ENCODE peak calls at places on chromosomes 12 and 14, in four cellular contexts. O is astrocyte of the spinal cord, H is NB4, N is cardiac muscle cell. B is an unnamed sample.

GRCh38 chr12:29427964-29428363 is 47.0 kb upstream of the ERGIC2 start:
- DNase-seq in O (no peak), H (peak; percentile 95), N (peak; percentile 60), B (no peak)

GRCh38 chr12:121365416-121366062 is 13.3 kb upstream of the ANAPC5 start:
- DNase-seq in O (no peak), H (no peak), N (no peak), B (no peak)

GRCh38 chr14:56235388-56235787 is 117.2 kb downstream of the PELI2 start:
- DNase-seq in O (no peak), H (no peak), N (no peak), B (no peak)

GRCh38 chr12:52446346-52447045 is 5.5 kb downstream of the KRT6B start:
- DNase-seq in O (no peak), H (peak; percentile 16), N (no peak), B (no peak)

GRCh38 chr12:6701078-6701768 is 608 bp upstream of the PIANP start:
- DNase-seq in O (no peak), H (no peak), N (no peak), B (no peak)

GRCh38 chr12:29738416-29738815 is 45.3 kb downstream of the TMTC1 start:
- DNase-seq in O (no peak), H (no peak), N (no peak), B (no peak)

GRCh38 chr14:77458249-77458950 is 507 bp downstream of the AHSA1 start:
- DNase-seq in O (peak; percentile 9), H (peak; percentile 65), N (peak; percentile 33), B (no peak)

GRCh38 chr12:97211421-97211820 is 251.2 kb upstream of the RMST start:
- DNase-seq in O (no peak), H (no peak), N (no peak), B (no peak)

GRCh38 chr12:15206831-15207394 is 14.3 kb downstream of the RERG start:
- DNase-seq in O (no peak), H (no peak), N (no peak), B (no peak)

GRCh38 chr12:77342275-77342674 is 276.9 kb upstream of the E2F7 start:
- DNase-seq in O (no peak), H (no peak), N (no peak), B (no peak)

GRCh38 chr12:108341854-108342847 is 3.0 kb upstream of the CMKLR1 start:
- DNase-seq in O (no peak), H (no peak), N (no peak), B (no peak)

GRCh38 chr12:121494093-121494787 is 86.6 kb downstream of the KDM2B start:
- DNase-seq in O (no peak), H (peak; percentile 72), N (peak; percentile 57), B (no peak)

GRCh38 chr12:124170756-124171155 is 124.1 kb upstream of the RFLNA start:
- DNase-seq in O (no peak), H (no peak), N (no peak), B (no peak)

GRCh38 chr14:32298346-32298745 is 30.8 kb upstream of the AKAP6 start:
- DNase-seq in O (no peak), H (no peak), N (no peak), B (no peak)

GRCh38 chr14:32608880-32609279 is 279.8 kb downstream of the AKAP6 start:
- DNase-seq in O (peak; percentile 73), H (no peak), N (peak; percentile 63), B (no peak)

GRCh38 chr12:74227846-74228545 is 309.6 kb upstream of the ATXN7L3B start:
- DNase-seq in O (no peak), H (no peak), N (no peak), B (no peak)

GRCh38 chr14:50067723-50068495 is 48.5 kb downstream of the VCPKMT start:
- DNase-seq in O (peak; percentile 89), H (no peak), N (peak; percentile 71), B (no peak)

GRCh38 chr12:14284189-14284722 is 81.2 kb upstream of the ATF7IP start:
- DNase-seq in O (no peak), H (no peak), N (peak; percentile 87), B (no peak)

GRCh38 chr12:111314949-111315539 is 53.9 kb downstream of the PHETA1 start:
- DNase-seq in O (no peak), H (peak; percentile 34), N (peak; percentile 32), B (no peak)

GRCh38 chr14:80109055-80109454 is 102.2 kb downstream of the DIO2 start:
- DNase-seq in O (no peak), H (no peak), N (no peak), B (no peak)

GRCh38 chr14:50353126-50353525 is 41.0 kb downstream of the DMAC2L start:
- DNase-seq in O (no peak), H (no peak), N (no peak), B (no peak)

GRCh38 chr14:66624319-66624937 is 116.5 kb downstream of the GPHN start:
- DNase-seq in O (peak; percentile 72), H (peak; percentile 65), N (peak; percentile 83), B (no peak)
- TF ChIP-seq CTCF in O (peak; percentile 73), H (peak; percentile 63), N (peak; percentile 78), B (peak; percentile 82)

GRCh38 chr12:27575099-27575779 is 51.2 kb downstream of the PPFIBP1 start:
- DNase-seq in O (no peak), H (no peak), N (no peak), B (no peak)
- H3K4me3 ChIP-seq in O (no peak overlapping the region), H (no peak overlapping the region), N (no peak overlapping the region), B (no peak overlapping the region)

DNA sequence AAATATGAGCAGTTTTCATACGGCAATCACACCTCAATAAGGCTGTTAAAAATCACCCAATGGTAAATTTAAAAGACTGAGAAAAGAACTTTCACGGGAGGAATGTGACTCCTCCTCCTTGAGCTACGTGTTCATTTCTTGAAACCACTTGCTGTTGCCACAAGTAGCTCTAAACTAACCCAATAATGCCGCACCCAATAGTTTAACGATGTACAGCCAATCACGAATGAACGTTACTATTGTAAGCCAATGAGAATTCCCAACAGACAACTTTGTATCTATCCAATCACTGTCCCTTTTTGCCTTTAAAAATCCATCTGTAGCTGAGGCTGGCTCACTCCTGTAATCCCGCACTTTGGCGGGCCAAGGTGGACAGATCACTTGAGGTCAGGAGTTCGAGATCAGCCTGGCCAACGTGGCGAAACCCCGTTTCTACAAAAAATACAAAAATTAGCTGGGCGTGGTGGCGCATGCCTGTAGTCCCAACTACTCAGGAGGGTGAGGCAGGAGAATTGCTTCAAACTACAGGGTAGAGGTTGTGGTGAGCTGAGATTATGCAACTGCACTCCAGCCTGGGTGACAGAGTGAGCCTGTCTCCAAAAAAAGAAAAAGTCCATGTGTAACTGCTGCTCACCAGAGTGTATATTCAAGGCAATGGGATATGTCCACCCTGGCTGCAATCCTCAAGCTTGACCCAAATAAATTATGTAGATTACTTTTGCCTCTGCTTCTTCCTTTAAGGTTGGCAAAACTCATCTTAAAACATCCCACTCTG is 24.4 kb upstream of the BTBD6 start:
- DNase-seq in O (no peak), H (peak; percentile 33), N (no peak), B (no peak)
- TF ChIP-seq CTCF in O (no peak), H (no peak), N (no peak), B (no peak)

DNA sequence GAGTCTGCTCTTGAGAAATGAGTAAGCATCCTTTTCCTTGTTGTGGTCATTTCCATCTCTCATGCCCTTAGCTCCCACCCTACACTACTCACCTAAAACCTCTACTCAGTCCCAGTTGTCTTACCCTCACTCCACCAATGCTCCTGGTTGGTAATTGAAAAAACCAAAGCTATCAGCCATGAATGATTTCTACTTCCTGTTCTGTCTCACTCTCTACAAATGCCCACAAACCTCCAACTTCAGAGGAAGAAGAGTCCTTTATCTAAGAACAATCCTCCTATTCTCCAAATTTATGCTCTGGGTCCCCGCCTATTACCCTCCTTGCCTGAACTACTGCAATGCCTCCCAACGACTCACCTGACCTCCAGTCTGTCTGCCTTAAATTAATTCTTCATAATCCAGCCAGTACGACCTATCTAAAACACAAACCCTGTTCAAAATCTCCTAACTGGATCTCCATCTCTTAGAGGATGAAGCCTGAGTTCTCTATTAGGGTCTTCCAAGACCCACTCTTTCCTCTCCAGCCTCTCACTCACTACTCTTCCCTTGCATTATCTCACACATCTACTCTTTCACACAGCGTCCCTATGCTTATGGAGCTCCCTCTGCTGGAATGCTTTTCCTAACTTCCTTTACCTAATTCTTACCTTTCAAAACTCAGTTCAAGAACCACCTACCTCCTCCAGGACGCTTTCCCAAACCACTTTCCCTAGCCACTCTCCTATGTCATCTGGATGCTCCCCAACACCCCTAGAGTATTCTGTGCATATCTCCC is 2.2 kb downstream of the DHRS1 start:
- DNase-seq in O (no peak), H (peak; percentile 38), N (peak; percentile 13), B (no peak)
- H3K4me3 ChIP-seq in O (no peak overlapping the region), H (no peak overlapping the region), N (no peak overlapping the region), B (no peak overlapping the region)

DNA sequence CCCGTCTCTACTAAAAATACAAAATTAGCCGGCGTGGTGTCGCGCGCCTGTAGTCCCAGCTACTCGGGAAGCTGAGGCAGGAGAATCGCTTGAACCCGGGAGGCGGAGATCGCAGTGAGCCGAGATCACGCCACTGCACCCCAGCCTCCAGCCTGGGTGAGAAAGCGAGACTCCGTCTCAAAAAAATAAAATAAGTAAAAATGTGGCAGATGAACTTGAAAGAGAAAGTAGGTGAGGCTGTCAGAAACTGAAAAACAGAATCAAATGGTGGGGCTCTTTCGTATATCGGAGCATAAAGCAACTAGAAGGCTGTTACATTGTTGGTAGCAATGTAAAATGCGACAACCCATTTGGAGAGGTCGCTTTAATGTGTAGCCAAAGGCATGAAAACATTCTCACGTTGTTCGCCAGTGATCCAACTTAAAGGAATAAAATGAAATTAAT is 767 bp upstream of the CCNT1 start:
- DNase-seq in O (peak; percentile 16), H (peak; percentile 40), N (peak; percentile 15), B (no peak)
- TF ChIP-seq CTCF in O (no peak), H (no peak), N (no peak), B (no peak)

GRCh38 chr14:74238974-74239847 is at the start of gene VSX2:
- DNase-seq in O (no peak), H (no peak), N (no peak), B (no peak)
- H3K4me3 ChIP-seq in O (no peak within 1 kb of the TSS), H (no peak within 1 kb of the TSS), N (no peak within 1 kb of the TSS), B (no peak within 1 kb of the TSS)

DNA sequence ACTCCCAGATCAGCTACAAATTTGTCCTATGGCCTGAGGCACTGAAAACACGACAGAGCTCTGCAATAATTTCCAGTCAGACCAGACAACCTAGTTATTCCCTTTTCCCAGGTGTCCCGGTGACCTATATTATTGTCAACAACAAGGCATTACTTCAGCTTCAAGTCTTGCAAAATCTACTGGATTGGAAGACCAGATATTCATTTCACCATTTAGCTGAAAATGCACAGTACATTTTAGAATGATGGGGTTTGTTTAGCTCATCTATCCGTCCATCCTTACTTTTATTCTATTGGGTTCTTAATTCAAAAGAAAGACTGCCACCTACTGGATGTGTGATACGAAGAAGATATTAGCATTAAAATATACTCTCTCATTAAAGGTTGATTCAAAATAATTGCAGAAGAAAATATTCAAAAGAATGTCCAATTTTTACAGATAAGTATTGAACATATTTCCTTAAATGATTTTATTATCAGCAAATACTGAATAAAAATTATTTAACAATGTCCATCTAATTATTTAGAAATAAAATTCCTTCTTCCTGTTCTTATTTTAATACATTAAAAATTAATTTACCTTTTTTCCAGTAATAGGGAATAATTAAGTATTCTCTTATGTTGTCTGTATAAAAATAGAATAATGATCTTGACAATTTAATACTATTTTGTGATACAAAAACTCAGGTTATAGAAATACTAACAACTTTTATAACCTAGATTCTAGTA is 244.9 kb upstream of the LRIG3 start:
- DNase-seq in O (peak; percentile 59), H (peak; percentile 32), N (peak; percentile 67), B (no peak)
- TF ChIP-seq CTCF in O (peak; percentile 49), H (no peak), N (peak; percentile 54), B (peak; percentile 57)

GRCh38 chr12:40376533-40377267 is 151.9 kb downstream of the LRRK2 start:
- DNase-seq in O (no peak), H (no peak), N (no peak), B (no peak)
- H3K4me3 ChIP-seq in O (no peak overlapping the region), H (no peak overlapping the region), N (no peak overlapping the region), B (no peak overlapping the region)